ENCODE peak calls at places on chromosomes 13 and 19, in four cellular contexts. G, E, S and R are unnamed samples.

GRCh38 chr19:56066152-56067023 is 54.7 kb downstream of the ZNF787 start:
- DNase-seq in G (peak; percentile 92), E (peak; percentile 91), S (peak; percentile 91), R (peak; percentile 90)

GRCh38 chr19:19051478-19052213 is 12.1 kb upstream of the SLC25A42 start:
- DNase-seq in G (no peak), E (no peak), S (no peak), R (no peak)

GRCh38 chr13:110524484-110525254 is 36.9 kb downstream of the RAB20 start:
- DNase-seq in G (peak; percentile 81), E (peak; percentile 66), S (no peak), R (peak; percentile 73)

GRCh38 chr13:52432456-52432855 is 18.0 kb downstream of the VPS36 start:
- DNase-seq in G (no peak), E (no peak), S (no peak), R (no peak)

GRCh38 chr13:68473834-68474326 is 1243.7 kb upstream of the PCDH9 start:
- DNase-seq in G (no peak), E (no peak), S (no peak), R (no peak)

GRCh38 chr19:30690525-30690924 is 318.3 kb downstream of the ZNF536 start:
- DNase-seq in G (no peak), E (no peak), S (no peak), R (no peak)

GRCh38 chr13:30808600-30808999 is 73.3 kb downstream of the ALOX5AP start:
- DNase-seq in G (no peak), E (no peak), S (no peak), R (no peak)

GRCh38 chr19:57813919-57814504 is 701 bp downstream of the ZNF552 start:
- DNase-seq in G (no peak), E (no peak), S (no peak), R (no peak)

GRCh38 chr13:91468301-91468700 is 69.9 kb downstream of the GPC5 start:
- DNase-seq in G (no peak), E (no peak), S (no peak), R (no peak)

GRCh38 chr19:55369651-55370304 is 485 bp downstream of the IL11 start:
- DNase-seq in G (peak; percentile 99), E (no peak), S (no peak), R (no peak)

GRCh38 chr13:101626925-101627555 is 174.6 kb downstream of the ITGBL1 start:
- DNase-seq in G (no peak), E (no peak), S (no peak), R (no peak)

GRCh38 chr19:11694533-11695439 is 44.0 kb downstream of the ZNF823 start:
- DNase-seq in G (peak; percentile 83), E (peak; percentile 95), S (peak; percentile 91), R (peak; percentile 98)

GRCh38 chr19:4768934-4769777 is 22.4 kb upstream of the FEM1A start:
- DNase-seq in G (no peak), E (peak; percentile 87), S (peak; percentile 81), R (peak; percentile 90)

GRCh38 chr13:41596190-41596589 is 138.8 kb downstream of the RGCC start:
- DNase-seq in G (no peak), E (no peak), S (no peak), R (no peak)

GRCh38 chr13:46492946-46493345 is 60.0 kb upstream of the LRCH1 start:
- DNase-seq in G (peak; percentile 6), E (no peak), S (no peak), R (no peak)

GRCh38 chr13:50080856-50081105 is 65.5 kb downstream of the KCNRG start:
- DNase-seq in G (no peak), E (no peak), S (no peak), R (no peak)

GRCh38 chr19:39335168-39335567 is 675 bp downstream of the GMFG start:
- DNase-seq in G (no peak), E (no peak), S (peak; percentile 84), R (no peak)

GRCh38 chr13:61765940-61766666 is 350.5 kb upstream of the PCDH20 start:
- DNase-seq in G (no peak), E (no peak), S (no peak), R (no peak)

GRCh38 chr19:19259741-19260140 is 13.4 kb downstream of the TM6SF2 start:
- DNase-seq in G (peak; percentile 91), E (no peak), S (no peak), R (no peak)

GRCh38 chr19:16544468-16545231 is 2.4 kb upstream of the CHERP start:
- DNase-seq in G (no peak), E (no peak), S (no peak), R (no peak)

GRCh38 chr13:51698352-51698751 is 105.6 kb downstream of the DHRS12 start:
- DNase-seq in G (no peak), E (no peak), S (no peak), R (no peak)